ENCODE peak calls at places on chromosomes 13 and 19, in ten cellular contexts. L is colonic mucosa, G is K562, N is fibroblast of pulmonary artery, I is astrocyte of the spinal cord, C is AG10803, Z is AG09309, B is SK-N-SH, V is thyroid gland, O is cardiac muscle cell. Q is an unnamed sample.
A peak's percentile ranks its signal among the peaks of the same experiment; 100 is the strongest.

GRCh38 chr19:2788237-2788636 is 2.9 kb downstream of the THOP1 start:
- DNase-seq in L (no peak), G (no peak), N (no peak), I (no peak), C (no peak), Z (no peak), B (no peak), V (no peak), O (no peak), Q (no peak)

GRCh38 chr19:18428837-18429674 is 8.9 kb downstream of the ISYNA1 start:
- DNase-seq in L (peak; percentile 77), G (peak; percentile 85), N (peak; percentile 71), I (peak; percentile 95), C (peak; percentile 78), Z (no peak), B (peak; percentile 95), V (peak; percentile 64), O (peak; percentile 89), Q (peak; percentile 79)

GRCh38 chr13:25213716-25214115 is 41.6 kb upstream of the AMER2 start:
- DNase-seq in L (no peak), G (no peak), N (no peak), I (no peak), C (peak; percentile 53), Z (no peak), B (no peak), V (no peak), O (no peak), Q (no peak)

GRCh38 chr19:39599116-39599515 is 3.2 kb upstream of the LGALS13 start:
- DNase-seq in L (no peak), G (peak; percentile 16), N (peak; percentile 46), I (peak; percentile 15), C (peak; percentile 8), Z (no peak), B (no peak), V (peak; percentile 61), O (peak; percentile 67), Q (peak; percentile 17)

GRCh38 chr19:18418034-18418724 is 1.0 kb upstream of the SSBP4 start:
- DNase-seq in L (no peak), G (no peak), N (no peak), I (no peak), C (no peak), Z (no peak), B (no peak), V (no peak), O (no peak), Q (no peak)

GRCh38 chr19:32318884-32319520 is 26.4 kb upstream of the ZNF507 start:
- DNase-seq in L (no peak), G (peak; percentile 42), N (peak; percentile 13), I (no peak), C (no peak), Z (no peak), B (peak; percentile 64), V (peak; percentile 22), O (peak; percentile 42), Q (no peak)

GRCh38 chr13:110444226-110444653 is 117.3 kb downstream of the RAB20 start:
- DNase-seq in L (no peak), G (no peak), N (peak; percentile 45), I (peak; percentile 68), C (peak; percentile 47), Z (no peak), B (no peak), V (peak; percentile 62), O (no peak), Q (peak; percentile 76)

GRCh38 chr13:73069206-73069815 is 10.5 kb downstream of the KLF5 start:
- DNase-seq in L (no peak), G (no peak), N (peak; percentile 16), I (peak; percentile 44), C (peak; percentile 4), Z (peak; percentile 21), B (no peak), V (no peak), O (no peak), Q (no peak)

GRCh38 chr13:101449971-101450748 is 2.3 kb upstream of the ITGBL1 start:
- DNase-seq in L (no peak), G (no peak), N (peak; percentile 84), I (peak; percentile 91), C (peak; percentile 90), Z (peak; percentile 69), B (no peak), V (no peak), O (no peak), Q (peak; percentile 90)

GRCh38 chr13:44331912-44332840 is 41.4 kb upstream of the SERP2 start:
- DNase-seq in L (no peak), G (no peak), N (peak; percentile 93), I (peak; percentile 99), C (peak; percentile 77), Z (no peak), B (peak; percentile 72), V (peak; percentile 22), O (peak; percentile 81), Q (peak; percentile 95)

GRCh38 chr19:44604241-44604640 is 9.1 kb upstream of the IGSF23 start:
- DNase-seq in L (no peak), G (no peak), N (no peak), I (no peak), C (no peak), Z (no peak), B (no peak), V (no peak), O (no peak), Q (no peak)

GRCh38 chr13:61029064-61029463 is 386.6 kb downstream of the PCDH20 start:
- DNase-seq in L (no peak), G (no peak), N (no peak), I (no peak), C (no peak), Z (no peak), B (peak; percentile 8), V (no peak), O (no peak), Q (no peak)
- TF ChIP-seq CTCF in L (no peak), G (no peak), N (no peak), I (no peak), C (no peak), Z (no peak), B (no peak), V (no peak), O (no peak), Q (no peak)

GRCh38 chr19:48613852-48614435 is 932 bp downstream of the FAM83E start:
- DNase-seq in L (peak; percentile 36), G (no peak), N (no peak), I (no peak), C (no peak), Z (no peak), B (no peak), V (no peak), O (peak; percentile 49), Q (no peak)
- H3K4me3 ChIP-seq in L (peak overlapping the region; percentile 51), G (no peak overlapping the region), N (no peak overlapping the region), I (no peak overlapping the region), C (no peak overlapping the region), Z (no peak overlapping the region), B (no peak overlapping the region), V (no peak overlapping the region), O (no peak overlapping the region), Q (no peak overlapping the region)

GRCh38 chr19:41366089-41366488 is 2.1 kb upstream of the B9D2 start:
- DNase-seq in L (no peak), G (no peak), N (no peak), I (no peak), C (no peak), Z (no peak), B (no peak), V (no peak), O (no peak), Q (no peak)
- TF ChIP-seq CTCF in L (no peak), G (peak; percentile 50), N (peak; percentile 5), I (no peak), C (peak; percentile 14), Z (peak; percentile 17), B (peak; percentile 34), V (no peak), O (peak; percentile 14), Q (peak; percentile 14)

GRCh38 chr13:96993660-96994029 is 631 bp downstream of the OXGR1 start:
- DNase-seq in L (no peak), G (no peak), N (no peak), I (no peak), C (no peak), Z (no peak), B (peak; percentile 22), V (no peak), O (no peak), Q (no peak)

GRCh38 chr13:96994030-96994848 is at the start of gene OXGR1:
- DNase-seq in L (peak; percentile 30), G (peak; percentile 4), N (no peak), I (no peak), C (no peak), Z (no peak), B (peak; percentile 65), V (peak; percentile 53), O (peak; percentile 11), Q (no peak)

GRCh38 chr13:96996886-96997285 is 2.6 kb upstream of the OXGR1 start:
- DNase-seq in L (no peak), G (no peak), N (no peak), I (no peak), C (no peak), Z (no peak), B (no peak), V (no peak), O (no peak), Q (no peak)

GRCh38 chr13:96996097-96996496 is 1.8 kb upstream of the OXGR1 start:
- DNase-seq in L (no peak), G (no peak), N (no peak), I (no peak), C (no peak), Z (no peak), B (no peak), V (no peak), O (no peak), Q (no peak)

GRCh38 chr13:96994849-96995243 is 570 bp upstream of the OXGR1 start:
- DNase-seq in L (no peak), G (no peak), N (no peak), I (no peak), C (no peak), Z (no peak), B (no peak), V (no peak), O (no peak), Q (no peak)
- H3K4me3 ChIP-seq in L (no peak overlapping the region), G (no peak overlapping the region), N (no peak overlapping the region), I (no peak overlapping the region), C (no peak overlapping the region), Z (no peak overlapping the region), B (no peak overlapping the region), V (no peak overlapping the region), O (peak overlapping the region; percentile 30), Q (no peak overlapping the region)

DNA sequence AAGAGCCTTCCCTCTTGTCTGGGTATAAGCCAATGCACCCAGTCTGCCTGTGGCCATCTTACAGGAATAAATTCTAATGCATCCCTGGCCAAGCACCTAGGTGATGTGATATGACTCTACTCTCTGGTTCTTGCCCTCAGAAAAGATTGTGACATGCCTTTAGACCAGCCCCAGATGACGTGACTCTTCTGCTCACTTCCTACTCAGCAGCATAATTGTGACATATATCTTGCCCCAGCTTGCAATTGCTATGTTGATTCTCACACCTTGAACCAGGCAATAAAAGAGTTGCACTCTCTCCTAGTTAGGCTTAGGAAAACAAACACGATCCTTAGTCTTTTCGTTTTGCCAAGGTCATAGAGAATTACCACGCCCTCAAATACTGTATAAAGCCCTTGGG is 13.3 kb upstream of the ZNF726 start:
- DNase-seq in L (no peak), G (no peak), N (no peak), I (no peak), C (no peak), Z (no peak), B (no peak), V (no peak), O (no peak), Q (no peak)
- TF ChIP-seq CTCF in L (no peak), G (no peak), N (no peak), I (no peak), C (no peak), Z (no peak), B (no peak), V (no peak), O (no peak), Q (no peak)